ENCODE peak calls at places on chromosome 19, in nine cellular contexts. O is CD8-positive, alpha-beta memory T cell; J is activated gamma-delta T cell treated with anti-CD3 and anti-CD28 coated beads, Interleukin-2, amount 50 U/mL, for 16 hours; B is activated T-helper 1 cell treated with anti-CD3 and anti-CD28 coated beads, Interleukin-12 subunit alpha, Interleukin-12 subunit beta, Interleukin-2, Interleukin-4 antibody, amounts not matched to agents 30 ng/mL and 10 ng/mL and 1 ng/mL, durations not matched to agents 14 hours and 24 hours and 36 hours; K is AG08396; Q is RCC 7860; H is stimulated activated effector memory CD8-positive, alpha-beta T cell treated with anti-CD3 and anti-CD28 coated beads, Interleukin-12 subunit alpha, Interleukin-12 subunit beta, amount 100 ng/mL, for 72 hours; X is naive thymus-derived CD8-positive, alpha-beta T cell; S is EH. R is an unnamed sample.

GRCh38 chr19:30564551-30565011 is 192.4 kb downstream of the ZNF536 start:
- DNase-seq in O (no peak), J (no peak), B (no peak), K (no peak), Q (no peak), H (no peak), X (no peak), S (no peak), R (no peak)

GRCh38 chr19:5621945-5622464 is 571 bp downstream of the SAFB2 start:
- DNase-seq in O (no peak), J (peak; percentile 14), B (peak; percentile 13), K (no peak), Q (no peak), H (peak; percentile 22), X (peak; percentile 14), S (no peak), R (peak; percentile 4)

GRCh38 chr19:11054200-11054599 is 35.1 kb upstream of the LDLR start:
- DNase-seq in O (no peak), J (no peak), B (no peak), K (no peak), Q (no peak), H (no peak), X (no peak), S (no peak), R (no peak)

GRCh38 chr19:10421981-10422461 is 1.7 kb downstream of the PDE4A start:
- DNase-seq in O (no peak), J (no peak), B (no peak), K (peak; percentile 2), Q (no peak), H (no peak), X (no peak), S (no peak), R (no peak)

GRCh38 chr19:35223856-35224505 is 4.6 kb downstream of the FAM187B start:
- DNase-seq in O (no peak), J (no peak), B (no peak), K (no peak), Q (no peak), H (no peak), X (no peak), S (peak; percentile 48), R (no peak)

GRCh38 chr19:751501-752341 is 809 bp downstream of the MISP start:
- DNase-seq in O (no peak), J (no peak), B (no peak), K (peak; percentile 99), Q (peak; percentile 83), H (no peak), X (no peak), S (peak; percentile 91), R (no peak)

GRCh38 chr19:53877361-53877766 is 4.6 kb upstream of the PRKCG start:
- DNase-seq in O (no peak), J (no peak), B (peak; percentile 27), K (no peak), Q (peak; percentile 18), H (no peak), X (peak; percentile 60), S (peak; percentile 44), R (peak; percentile 17)

GRCh38 chr19:28920269-28921066 is 292.5 kb downstream of the UQCRFS1 start:
- DNase-seq in O (no peak), J (no peak), B (no peak), K (no peak), Q (no peak), H (no peak), X (no peak), S (no peak), R (no peak)

GRCh38 chr19:42154471-42155323 is 22.5 kb upstream of the POU2F2 start:
- DNase-seq in O (no peak), J (no peak), B (no peak), K (no peak), Q (no peak), H (no peak), X (no peak), S (no peak), R (no peak)

GRCh38 chr19:16293133-16294085 is 31.2 kb upstream of the KLF2 start:
- DNase-seq in O (no peak), J (no peak), B (no peak), K (peak; percentile 89), Q (peak; percentile 64), H (no peak), X (no peak), S (peak; percentile 95), R (no peak)

GRCh38 chr19:18218159-18218558 is 8.1 kb downstream of the PDE4C start:
- DNase-seq in O (no peak), J (no peak), B (no peak), K (no peak), Q (no peak), H (no peak), X (no peak), S (no peak), R (no peak)

GRCh38 chr19:49746206-49746958 is 16.7 kb downstream of the TSKS start:
- DNase-seq in O (peak; percentile 60), J (no peak), B (peak; percentile 3), K (peak; percentile 46), Q (no peak), H (no peak), X (peak; percentile 67), S (peak; percentile 31), R (peak; percentile 59)

GRCh38 chr19:8552810-8553209 is 24.4 kb downstream of the MYO1F start:
- DNase-seq in O (no peak), J (no peak), B (no peak), K (peak; percentile 41), Q (no peak), H (no peak), X (no peak), S (peak; percentile 24), R (no peak)

GRCh38 chr19:6935618-6936017 is 48.2 kb downstream of the ADGRE1 start:
- DNase-seq in O (no peak), J (no peak), B (no peak), K (no peak), Q (no peak), H (no peak), X (no peak), S (no peak), R (no peak)

GRCh38 chr19:6730153-6730804 is 7.1 kb downstream of the GPR108 start:
- DNase-seq in O (no peak), J (no peak), B (no peak), K (no peak), Q (no peak), H (no peak), X (peak; percentile 24), S (no peak), R (no peak)

GRCh38 chr19:49635530-49636229 is 4.3 kb downstream of the RRAS start:
- DNase-seq in O (no peak), J (no peak), B (no peak), K (no peak), Q (no peak), H (no peak), X (no peak), S (no peak), R (no peak)

GRCh38 chr19:47239610-47240296 is 8.8 kb upstream of the BBC3 start:
- DNase-seq in O (peak; percentile 78), J (peak; percentile 40), B (peak; percentile 52), K (peak; percentile 80), Q (no peak), H (peak; percentile 44), X (peak; percentile 79), S (peak; percentile 70), R (no peak)

GRCh38 chr19:8017808-8018207 is 12.4 kb upstream of the ELAVL1 start:
- DNase-seq in O (peak; percentile 20), J (no peak), B (peak; percentile 21), K (no peak), Q (no peak), H (no peak), X (peak; percentile 44), S (no peak), R (peak; percentile 26)

GRCh38 chr19:31725051-31725450 is 375.8 kb upstream of the TSHZ3 start:
- DNase-seq in O (no peak), J (no peak), B (no peak), K (no peak), Q (no peak), H (no peak), X (no peak), S (no peak), R (no peak)

GRCh38 chr19:18294467-18294864 is 13.0 kb upstream of the JUND start:
- DNase-seq in O (peak; percentile 88), J (peak; percentile 87), B (peak; percentile 86), K (no peak), Q (no peak), H (peak; percentile 77), X (peak; percentile 87), S (no peak), R (peak; percentile 76)

R was measured in stimulated activated naive B cell treated with anti-CD40 and anti-IgM and Interleukin-4, amounts not matched to agents 10 μg/mL and 1 μg/mL and 100 μg/mL, for 72 hours.